ENCODE peak calls at places on chromosomes 11 and 22, in six cellular contexts. B, S, T, G, F and J are unnamed samples.

GRCh38 chr11:1161410-1162152 is 3.8 kb downstream of the MUC5AC start:
- DNase-seq in B (no peak), S (no peak), T (no peak), G (no peak), F (no peak), J (peak)

GRCh38 chr11:81840375-81840774 is 893.3 kb downstream of the FAM181B start:
- DNase-seq in B (no peak), S (no peak), T (no peak), G (no peak), F (no peak), J (no peak)

GRCh38 chr22:29003552-29003951 is 58.1 kb downstream of the C22orf31 start:
- DNase-seq in B (no peak), S (no peak), T (no peak), G (no peak), F (no peak), J (no peak)

GRCh38 chr11:59981106-59981770 is 17.4 kb downstream of the OOSP4A start:
- DNase-seq in B (no peak), S (no peak), T (no peak), G (no peak), F (no peak), J (no peak)

GRCh38 chr11:110377451-110377850 is 52.3 kb upstream of the FDX1 start:
- DNase-seq in B (no peak), S (no peak), T (no peak), G (no peak), F (no peak), J (no peak)

GRCh38 chr11:19628018-19628417 is 84.6 kb upstream of the NAV2 start:
- DNase-seq in B (no peak), S (peak), T (no peak), G (peak), F (peak), J (no peak)

GRCh38 chr22:36331306-36331911 is 56.4 kb downstream of the MYH9 start:
- DNase-seq in B (peak), S (peak), T (no peak), G (peak), F (peak), J (peak)

GRCh38 chr11:61889831-61890230 is 1.5 kb downstream of the FADS3 start:
- DNase-seq in B (no peak), S (no peak), T (no peak), G (no peak), F (no peak), J (no peak)

GRCh38 chr11:117851091-117851490 is 25.4 kb downstream of the FXYD6 start:
- DNase-seq in B (no peak), S (no peak), T (no peak), G (peak), F (peak), J (no peak)